ENCODE peak calls at places on chromosome 21, in five cellular contexts. A, O, V, Q and Y are unnamed samples.
A peak's percentile ranks its signal among the peaks of the same experiment; 100 is the strongest.

GRCh38 chr21:43869486-43870325 is 4.7 kb downstream of the AGPAT3 start:
- DNase-seq in O (no peak), Q (no peak), V (peak; percentile 31), A (no peak), Y (no peak)

GRCh38 chr21:41888749-41889376 is 9.7 kb upstream of the PRDM15 start:
- DNase-seq in Q (no peak), A (no peak), V (no peak), O (no peak), Y (no peak)

GRCh38 chr21:45818904-45819285 is 162.7 kb upstream of the COL6A1 start:
- DNase-seq in A (no peak), V (no peak), Q (no peak), O (no peak), Y (peak; percentile 65)

GRCh38 chr21:21907271-21907670 is 909.1 kb downstream of the NCAM2 start:
- DNase-seq in O (no peak), A (no peak), Q (no peak), V (no peak), Y (no peak)

GRCh38 chr21:46159390-46159789 is 4.0 kb upstream of the FTCD start:
- DNase-seq in O (no peak), V (peak; percentile 1), A (no peak), Q (no peak), Y (no peak)

GRCh38 chr21:16709866-16710550 is 802.8 kb upstream of the CXADR start:
- DNase-seq in A (no peak), O (peak; percentile 30), Q (no peak), V (peak; percentile 15), Y (no peak)

GRCh38 chr21:43195131-43196021 is 26.6 kb downstream of the CRYAA start:
- DNase-seq in O (no peak), V (no peak), Q (no peak), A (no peak), Y (no peak)

GRCh38 chr21:43206231-43207042 is 37.6 kb downstream of the CRYAA start:
- DNase-seq in V (no peak), Q (no peak), A (no peak), O (no peak), Y (no peak)

GRCh38 chr21:21188513-21189188 is 190.4 kb downstream of the NCAM2 start:
- DNase-seq in V (no peak), Q (no peak), A (no peak), O (no peak), Y (no peak)

GRCh38 chr21:42666023-42666747 is 12.8 kb downstream of the PDE9A start:
- DNase-seq in A (no peak), V (no peak), O (peak; percentile 47), Q (no peak), Y (peak; percentile 29)

GRCh38 chr21:42532466-42533181 is 19.0 kb downstream of the SLC37A1 start:
- DNase-seq in O (no peak), Q (no peak), V (no peak), A (no peak), Y (no peak)

GRCh38 chr21:46122241-46122671 is 24.3 kb downstream of the COL6A2 start:
- DNase-seq in O (no peak), A (no peak), Q (no peak), V (no peak), Y (peak; percentile 77)

GRCh38 chr21:42527127-42527488 is 13.5 kb downstream of the SLC37A1 start:
- DNase-seq in O (no peak), V (no peak), Q (no peak), A (no peak), Y (no peak)

GRCh38 chr21:46081862-46082637 is 15.9 kb upstream of the COL6A2 start:
- DNase-seq in V (no peak), Q (no peak), O (no peak), A (no peak), Y (no peak)

GRCh38 chr21:26124421-26124833 is 46.1 kb downstream of the APP start:
- DNase-seq in A (peak; percentile 7), Q (no peak), O (no peak), V (no peak), Y (no peak)

GRCh38 chr21:36149788-36150187 is 6.8 kb upstream of the DOP1B start:
- DNase-seq in Q (no peak), O (no peak), V (no peak), A (no peak), Y (no peak)

GRCh38 chr21:36145259-36145658 is 10.4 kb downstream of the CBR3 start:
- DNase-seq in O (no peak), V (no peak), A (no peak), Q (peak; percentile 38), Y (no peak)

GRCh38 chr21:36148886-36149285 is 7.7 kb upstream of the DOP1B start:
- DNase-seq in Q (no peak), V (no peak), O (no peak), A (no peak), Y (no peak)

GRCh38 chr21:36150192-36150711 is 6.4 kb upstream of the DOP1B start:
- DNase-seq in A (no peak), Q (peak; percentile 56), O (no peak), V (no peak), Y (no peak)

DNA sequence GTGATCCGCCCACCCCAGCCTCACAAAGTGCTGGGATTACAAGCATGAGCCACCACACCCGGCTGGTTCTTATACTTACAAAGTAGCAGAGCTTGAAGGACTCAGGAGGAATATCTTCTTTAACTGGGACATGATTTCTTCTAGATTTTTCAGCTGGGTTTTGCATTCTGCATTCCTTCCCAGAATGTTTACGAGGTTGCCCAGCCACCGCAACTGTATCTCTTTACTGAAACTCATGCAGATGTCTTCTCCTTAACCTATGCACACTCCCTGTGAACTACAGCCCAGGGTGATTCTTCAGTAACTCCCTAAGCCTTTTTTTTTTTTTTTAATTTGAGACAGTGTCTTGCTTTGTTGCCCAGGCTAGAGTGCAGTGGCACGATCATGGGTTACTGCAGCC is 8.7 kb upstream of the DOP1B start:
- DNase-seq in Q (no peak), V (no peak), O (no peak), A (no peak), Y (no peak)
- TF ChIP-seq CTCF in Q (no peak), V (no peak), O (no peak), A (no peak), Y (no peak)

GRCh38 chr21:39187141-39187540 is 3.9 kb upstream of the PSMG1 start:
- DNase-seq in A (no peak), Q (peak; percentile 25), O (no peak), V (no peak), Y (no peak)
- H3F3A ChIP-seq in A (peaks cover 19% of the 10 kb centered on the region), Q (peaks cover 36% of the 10 kb centered on the region), O (no peaks in the 10 kb centered on the region), V (peaks cover 44% of the 10 kb centered on the region), Y (no peaks in the 10 kb centered on the region)

GRCh38 chr21:31557421-31557955 is 102.0 kb upstream of the SOD1 start:
- DNase-seq in A (peak; percentile 14), V (peak; percentile 72), O (peak; percentile 85), Q (peak; percentile 62), Y (no peak)
- TF ChIP-seq EZH2 in A (no peak), V (no peak), O (no peak), Q (no peak), Y (no peak)

DNA sequence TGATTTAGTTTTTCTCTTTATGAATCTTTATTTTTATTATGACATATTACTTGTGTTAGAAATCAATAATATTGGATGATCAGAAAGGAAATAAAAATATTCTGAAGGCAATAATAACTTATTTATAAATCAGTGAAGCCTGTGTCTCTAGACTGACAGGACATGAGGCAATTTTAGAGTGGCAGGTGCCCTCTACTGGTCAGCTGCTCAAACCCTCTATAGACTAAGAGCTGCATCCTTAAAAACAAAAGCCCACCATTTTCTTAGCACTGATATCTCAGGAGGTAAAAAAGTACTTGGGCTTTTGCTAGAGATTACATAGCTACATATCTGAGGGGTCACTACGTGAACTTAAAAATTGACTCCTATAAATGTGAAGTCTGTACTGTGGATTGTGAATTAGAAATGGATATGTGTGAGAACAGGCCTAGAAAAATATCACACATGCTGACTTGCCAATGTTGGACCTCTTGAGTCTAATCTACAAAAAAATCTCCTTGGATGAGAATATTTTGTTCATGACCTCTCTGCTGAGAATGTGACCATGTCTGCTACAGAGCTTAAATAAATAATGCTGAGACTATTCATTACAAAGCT is 597.9 kb upstream of the ADAMTS5 start:
- DNase-seq in V (peak; percentile 63), O (peak; percentile 58), Q (peak; percentile 40), A (peak; percentile 0), Y (peak; percentile 52)
- TF ChIP-seq CTCF in V (peak; percentile 76), O (peak; percentile 78), Q (peak; percentile 69), A (peak; percentile 47), Y (peak; percentile 80)

GRCh38 chr21:34845521-34846213 is 176.9 kb downstream of the CLIC6 start:
- DNase-seq in O (no peak), Q (peak; percentile 97), A (peak; percentile 72), V (no peak), Y (peak; percentile 95)
- H3F3A ChIP-seq in O (no peaks in the 10 kb centered on the region), Q (peaks cover 18% of the 10 kb centered on the region), A (peaks cover 55% of the 10 kb centered on the region), V (peaks cover 8% of the 10 kb centered on the region), Y (peaks cover 19% of the 10 kb centered on the region)